ENCODE peak calls at places on chromosomes 11 and 22, in six cellular contexts. A, U, P, N, M and E are unnamed samples.

GRCh38 chr11:33125025-33125424 is 36.3 kb downstream of the CSTF3 start:
- DNase-seq in A (no peak), U (no peak), P (no peak), N (no peak), M (no peak), E (no peak)

GRCh38 chr11:118304809-118305248 is 299 bp downstream of the CD3E start:
- DNase-seq in A (no peak), U (no peak), P (no peak), N (no peak), M (no peak), E (no peak)

GRCh38 chr11:97290444-97291041 is 900.7 kb downstream of the JRKL start:
- DNase-seq in A (peak), U (no peak), P (no peak), N (no peak), M (peak), E (no peak)

GRCh38 chr11:84549221-84549620 is 1077.9 kb downstream of the DLG2 start:
- DNase-seq in A (no peak), U (no peak), P (no peak), N (no peak), M (peak), E (no peak)

GRCh38 chr11:16177688-16178087 is 178.7 kb downstream of the SOX6 start:
- DNase-seq in A (no peak), U (no peak), P (no peak), N (no peak), M (no peak), E (no peak)

GRCh38 chr11:73174495-73174791 is 32.3 kb upstream of the FCHSD2 start:
- DNase-seq in A (no peak), U (no peak), P (no peak), N (no peak), M (no peak), E (no peak)

GRCh38 chr11:86805873-86806310 is 5.5 kb downstream of the PRSS23 start:
- DNase-seq in A (no peak), U (no peak), P (peak), N (no peak), M (no peak), E (no peak)

GRCh38 chr22:46972256-46972655 is 209.8 kb downstream of the TBC1D22A start:
- DNase-seq in A (no peak), U (no peak), P (no peak), N (no peak), M (no peak), E (no peak)

GRCh38 chr11:110373061-110373702 is 56.6 kb upstream of the FDX1 start:
- DNase-seq in A (peak), U (no peak), P (peak), N (no peak), M (peak), E (peak)

GRCh38 chr11:35111171-35112055 is 27.6 kb upstream of the CD44 start:
- DNase-seq in A (peak), U (no peak), P (peak), N (no peak), M (peak), E (peak)

GRCh38 chr11:68550485-68550817 is 89.9 kb downstream of the PPP6R3 start:
- DNase-seq in A (peak), U (no peak), P (peak), N (no peak), M (peak), E (no peak)

GRCh38 chr11:69644071-69644961 is 3.4 kb downstream of the CCND1 start:
- DNase-seq in A (peak), U (no peak), P (peak), N (no peak), M (peak), E (peak)

GRCh38 chr22:40631925-40632324 is 4.6 kb downstream of the MRTFA start:
- DNase-seq in A (no peak), U (no peak), P (no peak), N (no peak), M (peak), E (no peak)

GRCh38 chr22:30890689-30891442 is 77.7 kb downstream of the MORC2 start:
- DNase-seq in A (peak), U (no peak), P (peak), N (peak), M (peak), E (no peak)

GRCh38 chr22:30021881-30022619 is 58.2 kb upstream of the HORMAD2 start:
- DNase-seq in A (no peak), U (peak), P (no peak), N (no peak), M (no peak), E (no peak)

GRCh38 chr11:45141631-45142030 is 4.8 kb upstream of the PRDM11 start:
- DNase-seq in A (no peak), U (no peak), P (no peak), N (no peak), M (no peak), E (no peak)

GRCh38 chr22:44702479-44703219 is 645 bp downstream of the PRR5 start:
- DNase-seq in A (peak), U (no peak), P (peak), N (peak), M (peak), E (no peak)

GRCh38 chr11:85737738-85738137 is 51.7 kb upstream of the CCDC89 start:
- DNase-seq in A (no peak), U (no peak), P (no peak), N (no peak), M (no peak), E (no peak)

GRCh38 chr11:62552465-62552782 is 5.8 kb upstream of the AHNAK start:
- DNase-seq in A (no peak), U (no peak), P (no peak), N (no peak), M (no peak), E (peak)

GRCh38 chr11:45079075-45079444 is 67.4 kb upstream of the PRDM11 start:
- DNase-seq in A (no peak), U (no peak), P (peak), N (no peak), M (no peak), E (no peak)

GRCh38 chr11:4187055-4187988 is 92.7 kb downstream of the RRM1 start:
- DNase-seq in A (peak), U (peak), P (peak), N (peak), M (peak), E (peak)

GRCh38 chr11:1078191-1078601 is 3.5 kb downstream of the MUC2 start:
- DNase-seq in A (no peak), U (no peak), P (no peak), N (peak), M (no peak), E (no peak)

GRCh38 chr11:86896486-86896885 is 58.7 kb downstream of the FZD4 start:
- DNase-seq in A (peak), U (no peak), P (peak), N (no peak), M (peak), E (peak)

GRCh38 chr11:1226226-1226961 is 3.5 kb downstream of the MUC5B start:
- DNase-seq in A (no peak), U (no peak), P (no peak), N (peak), M (no peak), E (no peak)

GRCh38 chr11:116446542-116446941 is 326.2 kb downstream of the BUD13 start:
- DNase-seq in A (no peak), U (no peak), P (no peak), N (no peak), M (no peak), E (no peak)

GRCh38 chr11:10701982-10702381 is 8.4 kb upstream of the IRAG1 start:
- DNase-seq in A (no peak), U (no peak), P (no peak), N (no peak), M (peak), E (peak)

GRCh38 chr11:35166369-35167360 is 27.7 kb downstream of the CD44 start:
- DNase-seq in A (peak), U (no peak), P (peak), N (no peak), M (peak), E (peak)

GRCh38 chr11:27722117-27722844 is 22.0 kb upstream of the BDNF start:
- DNase-seq in A (peak), U (peak), P (peak), N (peak), M (peak), E (peak)

GRCh38 chr11:65606876-65607613 is 7.0 kb downstream of the MAP3K11 start:
- DNase-seq in A (peak), U (peak), P (peak), N (peak), M (peak), E (peak)

GRCh38 chr22:31044262-31044861 is 36.8 kb upstream of the SMTN start:
- DNase-seq in A (peak), U (no peak), P (peak), N (peak), M (peak), E (peak)

GRCh38 chr11:103541186-103541795 is 432.1 kb downstream of the DYNC2H1 start:
- DNase-seq in A (no peak), U (no peak), P (no peak), N (no peak), M (no peak), E (no peak)

GRCh38 chr11:17012712-17013547 is 1.3 kb downstream of the PLEKHA7 start:
- DNase-seq in A (peak), U (peak), P (peak), N (peak), M (peak), E (peak)

GRCh38 chr11:63762662-63763505 is 5.7 kb downstream of the ZFTA start:
- DNase-seq in A (no peak), U (peak), P (no peak), N (peak), M (peak), E (no peak)
- TF ChIP-seq CTCF in A (no peak), U (peak), P (no peak), N (peak), M (no peak), E (no peak)

DNA sequence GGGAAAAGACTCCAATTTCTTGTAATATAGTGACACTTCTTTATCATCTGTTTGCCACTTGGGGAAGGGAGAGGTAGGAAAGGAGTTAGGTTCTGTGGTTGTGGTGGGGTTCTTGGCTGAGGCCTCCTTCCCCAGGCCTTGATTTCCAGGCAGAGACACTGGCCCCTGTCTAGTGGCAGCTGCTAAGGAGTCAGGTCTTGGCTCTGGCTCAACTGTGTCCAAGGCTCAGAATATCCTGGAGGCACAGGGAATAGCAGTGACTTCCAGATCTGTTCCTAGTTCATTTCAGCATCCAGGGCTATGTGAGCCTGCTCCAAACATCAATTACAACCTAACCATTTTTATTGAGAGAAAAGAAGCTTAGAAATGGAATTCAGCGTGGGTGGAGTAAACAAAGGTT is 29.5 kb downstream of the PPFIBP2 start:
- DNase-seq in A (no peak), U (peak), P (no peak), N (no peak), M (no peak), E (no peak)
- TF ChIP-seq CTCF in A (no peak), U (no peak), P (no peak), N (no peak), M (no peak), E (no peak)

GRCh38 chr11:121762820-121763219 is 310.1 kb upstream of the SORL1-AS1 start:
- DNase-seq in A (peak), U (no peak), P (peak), N (peak), M (peak), E (peak)
- TF ChIP-seq CTCF in A (peak), U (no peak), P (no peak), N (peak), M (peak), E (no peak)

GRCh38 chr11:31487848-31488247 is 21.6 kb downstream of the IMMP1L start:
- DNase-seq in A (peak), U (no peak), P (peak), N (no peak), M (peak), E (peak)
- TF ChIP-seq CTCF in A (peak), U (peak), P (peak), N (peak), M (peak), E (peak)

GRCh38 chr22:24189249-24190158 is 8.2 kb downstream of the SUSD2 start:
- DNase-seq in A (peak), U (peak), P (peak), N (peak), M (peak), E (peak)

GRCh38 chr22:24191893-24192292 is 10.6 kb downstream of the SUSD2 start:
- DNase-seq in A (no peak), U (no peak), P (no peak), N (no peak), M (no peak), E (no peak)

GRCh38 chr22:24190159-24190540 is 8.9 kb downstream of the SUSD2 start:
- DNase-seq in A (no peak), U (no peak), P (no peak), N (peak), M (no peak), E (no peak)

GRCh38 chr22:24190566-24191208 is 9.4 kb downstream of the SUSD2 start:
- DNase-seq in A (no peak), U (no peak), P (no peak), N (no peak), M (no peak), E (no peak)

GRCh38 chr22:24191381-24191841 is 10.1 kb downstream of the SUSD2 start:
- DNase-seq in A (no peak), U (no peak), P (no peak), N (peak), M (no peak), E (no peak)
- TF ChIP-seq CTCF in A (peak), U (no peak), P (no peak), N (peak), M (no peak), E (no peak)

DNA sequence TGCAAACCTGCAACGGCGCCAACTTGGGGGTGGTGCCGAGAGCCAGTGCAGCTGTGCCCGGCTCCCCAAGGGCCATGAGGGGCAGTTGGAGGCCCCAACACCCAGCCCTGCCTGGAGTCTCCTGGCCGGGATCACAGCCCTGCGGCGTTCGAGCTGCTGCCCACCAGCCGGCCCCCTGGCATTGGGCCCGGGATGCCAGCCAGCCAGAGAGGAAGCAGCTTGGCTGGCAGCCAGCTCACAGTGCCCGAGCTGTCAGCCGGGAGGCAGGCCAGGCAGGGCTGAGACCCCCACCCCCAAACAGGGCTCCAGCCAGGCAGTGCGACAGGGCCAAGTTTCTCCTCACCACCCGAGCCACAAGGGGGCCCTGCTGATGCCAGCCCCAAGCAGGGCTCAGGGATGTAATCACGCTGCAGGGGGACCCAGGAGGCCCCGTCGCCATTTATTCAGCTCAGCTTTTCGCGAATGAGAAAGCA is 26.0 kb upstream of the TCF20 start:
- DNase-seq in A (no peak), U (peak), P (no peak), N (no peak), M (no peak), E (no peak)
- TF ChIP-seq CTCF in A (peak), U (peak), P (no peak), N (peak), M (peak), E (no peak)

DNA sequence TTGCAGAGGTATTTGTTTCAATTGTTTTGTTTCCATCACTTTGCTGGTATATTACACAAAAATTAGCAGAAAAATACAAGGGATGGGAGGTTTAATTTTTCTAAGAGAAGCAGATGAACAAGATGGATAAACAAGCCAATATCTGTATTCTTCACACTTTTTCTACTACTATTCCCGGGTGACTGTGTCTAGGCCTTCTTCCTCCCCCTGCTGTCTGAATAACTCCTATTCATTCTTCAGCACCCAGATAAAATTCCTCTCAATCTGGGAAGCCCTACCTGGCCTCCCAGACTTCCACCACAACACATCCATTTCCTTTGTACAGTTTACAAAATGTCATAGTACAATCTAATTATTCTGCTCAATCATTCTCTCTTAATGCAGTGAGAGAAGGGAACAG is 666.6 kb upstream of the TENM4 start:
- DNase-seq in A (no peak), U (no peak), P (no peak), N (no peak), M (no peak), E (no peak)
- TF ChIP-seq CTCF in A (peak), U (no peak), P (no peak), N (peak), M (no peak), E (no peak)

DNA sequence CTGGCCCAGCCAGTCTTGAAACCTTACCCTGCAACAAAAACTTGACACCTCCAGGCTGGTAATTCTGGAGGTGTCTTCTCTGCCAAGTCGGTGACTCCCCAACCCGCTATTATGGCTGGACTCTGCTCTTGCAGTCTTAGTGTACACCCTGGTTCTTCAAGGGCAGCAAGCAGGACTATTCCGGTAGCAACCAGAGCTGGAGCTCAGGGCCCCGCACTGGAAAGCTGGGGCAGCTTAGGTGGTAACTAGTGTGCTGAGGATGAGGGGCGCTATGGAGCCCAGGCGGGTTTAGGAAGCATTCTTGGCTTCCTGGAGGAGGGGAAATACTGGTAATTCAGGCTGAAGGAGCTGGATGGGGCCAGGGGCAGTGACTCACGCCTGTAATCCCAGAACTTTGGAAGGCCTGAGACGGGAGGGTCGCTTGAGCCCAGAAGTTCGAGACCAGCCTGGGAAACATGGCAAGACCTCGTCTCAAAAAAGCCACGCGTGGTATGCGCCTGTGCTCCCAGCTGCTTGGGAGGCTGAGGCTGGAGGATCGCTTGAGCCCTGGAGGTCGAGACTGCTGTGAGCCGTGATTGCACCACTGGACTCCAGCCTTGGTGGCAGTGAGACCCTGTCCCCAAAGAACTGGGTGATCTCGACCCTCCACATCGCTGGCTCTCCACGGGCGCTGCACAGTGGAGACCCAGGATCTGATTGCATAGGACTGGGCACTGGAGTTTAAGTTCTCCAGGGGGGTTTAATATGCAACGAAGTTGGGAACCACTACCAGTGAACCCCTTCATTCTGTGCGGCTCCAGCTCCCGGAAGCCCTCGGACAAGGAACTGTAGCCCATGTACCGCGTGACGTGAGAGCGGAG is 10.6 kb upstream of the AIFM3 start:
- DNase-seq in A (no peak), U (no peak), P (peak), N (peak), M (peak), E (peak)
- TF ChIP-seq CTCF in A (peak), U (no peak), P (no peak), N (peak), M (no peak), E (no peak)

GRCh38 chr22:23117890-23118646 is 23.7 kb downstream of the RSPH14 start:
- DNase-seq in A (no peak), U (peak), P (no peak), N (no peak), M (no peak), E (no peak)

GRCh38 chr22:23115825-23116494 is 25.8 kb downstream of the RSPH14 start:
- DNase-seq in A (no peak), U (no peak), P (no peak), N (no peak), M (no peak), E (no peak)

GRCh38 chr22:23118647-23119491 is 22.9 kb downstream of the RSPH14 start:
- DNase-seq in A (no peak), U (no peak), P (no peak), N (no peak), M (no peak), E (no peak)

GRCh38 chr22:23116506-23117263 is 25.1 kb downstream of the RSPH14 start:
- DNase-seq in A (no peak), U (no peak), P (no peak), N (no peak), M (no peak), E (no peak)

DNA sequence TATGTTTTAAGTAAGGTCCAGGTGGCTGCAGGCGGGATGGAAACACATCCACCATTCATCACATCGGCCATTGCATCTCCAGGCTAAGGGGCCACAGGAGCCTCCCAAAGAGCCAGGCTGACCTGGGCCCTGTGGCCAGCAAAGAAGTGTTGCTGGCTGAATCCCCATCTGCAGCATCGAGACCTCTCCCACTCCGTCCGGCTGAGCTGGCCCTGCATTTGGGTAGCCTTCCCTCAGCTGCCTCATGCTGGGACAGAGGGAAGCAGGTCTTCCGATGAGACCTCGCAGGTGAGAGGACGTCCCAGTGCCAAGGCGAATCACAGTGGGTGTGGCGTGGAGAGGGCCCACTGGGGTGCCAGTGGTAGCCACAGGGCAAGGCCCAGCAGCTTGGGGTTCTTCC is 24.5 kb downstream of the RSPH14 start:
- DNase-seq in A (no peak), U (no peak), P (no peak), N (no peak), M (no peak), E (no peak)
- TF ChIP-seq CTCF in A (no peak), U (no peak), P (no peak), N (no peak), M (no peak), E (no peak)